ENCODE peak calls at places on chromosomes 5 and 9, in seven cellular contexts. M, X, F, K, Y, L and P are unnamed samples.

GRCh38 chr9:10048994-10049393 is 563.8 kb downstream of the PTPRD start:
- DNase-seq in M (no peak), X (no peak), F (no peak), K (no peak), Y (no peak), L (no peak), P (no peak)

GRCh38 chr9:124079176-124079925 is 67.8 kb downstream of the LHX2 start:
- DNase-seq in M (peak; percentile 84), X (no peak), F (no peak), K (no peak), Y (peak; percentile 99), L (no peak), P (peak; percentile 38)

GRCh38 chr9:1047605-1048235 is 2.4 kb upstream of the DMRT2 start:
- DNase-seq in M (no peak), X (no peak), F (no peak), K (no peak), Y (peak; percentile 20), L (no peak), P (no peak)

GRCh38 chr5:136309932-136310598 is 55.3 kb downstream of the TRPC7 start:
- DNase-seq in M (no peak), X (no peak), F (no peak), K (no peak), Y (no peak), L (no peak), P (no peak)

GRCh38 chr5:111511174-111512025 is 935 bp downstream of the STARD4 start:
- DNase-seq in M (peak; percentile 7), X (no peak), F (no peak), K (no peak), Y (no peak), L (no peak), P (no peak)

GRCh38 chr5:128546658-128547281 is 8.7 kb upstream of the FBN2 start:
- DNase-seq in M (no peak), X (no peak), F (no peak), K (no peak), Y (no peak), L (no peak), P (no peak)

GRCh38 chr5:8686707-8687106 is 817.8 kb downstream of the MTRR start:
- DNase-seq in M (peak; percentile 18), X (peak; percentile 20), F (no peak), K (no peak), Y (peak; percentile 71), L (no peak), P (no peak)

GRCh38 chr5:148843510-148844318 is 17.3 kb downstream of the ADRB2 start:
- DNase-seq in M (peak; percentile 55), X (no peak), F (no peak), K (no peak), Y (no peak), L (no peak), P (no peak)

GRCh38 chr9:87160148-87161107 is 213.1 kb upstream of the GAS1 start:
- DNase-seq in M (no peak), X (no peak), F (no peak), K (no peak), Y (peak; percentile 99), L (no peak), P (no peak)

GRCh38 chr5:9864791-9865190 is 234.6 kb upstream of the TAS2R1 start:
- DNase-seq in M (no peak), X (no peak), F (no peak), K (no peak), Y (no peak), L (no peak), P (no peak)

GRCh38 chr9:70421272-70422180 is 7.1 kb upstream of the KLF9 start:
- DNase-seq in M (peak; percentile 37), X (no peak), F (no peak), K (peak; percentile 11), Y (peak; percentile 51), L (no peak), P (no peak)

GRCh38 chr5:157665467-157666085 is 5.8 kb upstream of the C5orf52 start:
- DNase-seq in M (peak; percentile 79), X (peak; percentile 65), F (peak; percentile 24), K (no peak), Y (peak; percentile 55), L (no peak), P (no peak)